ENCODE peak calls at places on chromosomes 4 and X, in ten cellular contexts. V, H, A, T, R, Z, K, I, O and G are unnamed samples. For H3K9me3, the result is how much of the 10 kb centered on the place peaks cover.

GRCh38 chr4:131644619-131645018 is 1504.5 kb upstream of the PCDH10 start:
- DNase-seq in V (peak), H (no peak), A (no peak), T (no peak), R (peak), Z (peak), K (no peak), I (no peak), O (no peak), G (peak)

GRCh38 chrX:133588827-133589226 is 173.5 kb upstream of the GPC4 start:
- DNase-seq in V (no peak), H (no peak), A (no peak), T (no peak), R (no peak), Z (no peak), K (no peak), I (no peak), O (no peak), G (no peak)

GRCh38 chr4:122636697-122637096 is 15.8 kb upstream of the IL21 start:
- DNase-seq in V (no peak), H (no peak), A (no peak), T (no peak), R (peak), Z (no peak), K (no peak), I (no peak), O (no peak), G (no peak)

GRCh38 chr4:183107891-183108459 is 8.9 kb downstream of the WWC2 start:
- DNase-seq in V (peak), H (no peak), A (no peak), T (no peak), R (no peak), Z (no peak), K (no peak), I (no peak), O (no peak), G (no peak)

GRCh38 chr4:101277661-101278060 is 69.7 kb downstream of the PPP3CA start:
- DNase-seq in V (peak), H (no peak), A (no peak), T (no peak), R (peak), Z (no peak), K (no peak), I (no peak), O (no peak), G (no peak)

GRCh38 chr4:42490015-42490414 is 92.7 kb downstream of the SHISA3 start:
- DNase-seq in V (no peak), H (no peak), A (no peak), T (no peak), R (no peak), Z (no peak), K (no peak), I (no peak), O (no peak), G (no peak)

GRCh38 chr4:7328913-7329638 is 105.7 kb downstream of the PSAPL1 start:
- DNase-seq in V (peak), H (peak), A (no peak), T (peak), R (peak), Z (no peak), K (peak), I (no peak), O (no peak), G (no peak)

GRCh38 chr4:74932832-74933561 is at the start of gene PARM1:
- DNase-seq in V (peak), H (peak), A (peak), T (peak), R (peak), Z (peak), K (peak), I (peak), O (no peak), G (peak)

GRCh38 chrX:77740376-77740905 is 45.6 kb downstream of the ATRX start:
- DNase-seq in V (no peak), H (no peak), A (no peak), T (no peak), R (no peak), Z (no peak), K (no peak), I (no peak), O (no peak), G (peak)

GRCh38 chr4:109574931-109575804 is 15.1 kb downstream of the MCUB start:
- DNase-seq in V (no peak), H (no peak), A (no peak), T (no peak), R (no peak), Z (no peak), K (no peak), I (no peak), O (no peak), G (no peak)

GRCh38 chrX:102063445-102064074 is 61.9 kb upstream of the TCEAL2 start:
- DNase-seq in V (peak), H (no peak), A (no peak), T (no peak), R (no peak), Z (peak), K (no peak), I (no peak), O (no peak), G (no peak)

GRCh38 chrX:97628326-97628725 is 744.6 kb downstream of the RPA4 start:
- DNase-seq in V (no peak), H (no peak), A (no peak), T (no peak), R (no peak), Z (no peak), K (no peak), I (no peak), O (no peak), G (no peak)

GRCh38 chrX:33336783-33337182 is 125.4 kb upstream of the DMD start:
- DNase-seq in V (peak), H (no peak), A (peak), T (no peak), R (peak), Z (peak), K (no peak), I (peak), O (no peak), G (peak)

GRCh38 chr4:159065513-159066240 is 37.2 kb upstream of the RAPGEF2 start:
- DNase-seq in V (no peak), H (no peak), A (no peak), T (no peak), R (no peak), Z (no peak), K (no peak), I (no peak), O (no peak), G (no peak)

GRCh38 chr4:186643501-186644315 is 79.9 kb downstream of the FAT1 start:
- DNase-seq in V (peak), H (no peak), A (no peak), T (no peak), R (peak), Z (no peak), K (no peak), I (no peak), O (no peak), G (peak)

GRCh38 chrX:145751943-145752342 is 65.7 kb upstream of the SLITRK2 start:
- DNase-seq in V (no peak), H (no peak), A (no peak), T (no peak), R (peak), Z (no peak), K (no peak), I (no peak), O (no peak), G (no peak)
- H3K9me3 ChIP-seq in V (under half), H (under half), A (under half), T (under half), R (under half), Z (under half), K (under half), I (under half), O (under half), G (under half)

GRCh38 chr4:4519296-4519898 is 22.5 kb downstream of the STX18 start:
- DNase-seq in V (peak), H (no peak), A (no peak), T (no peak), R (peak), Z (peak), K (no peak), I (no peak), O (no peak), G (peak)
- TF ChIP-seq CTCF in V (peak), H (no peak), A (peak), T (peak), R (peak), Z (peak), K (peak), I (peak), O (peak), G (peak)

GRCh38 chr4:98334461-98334860 is 73.3 kb downstream of the RAP1GDS1 start:
- DNase-seq in V (no peak), H (no peak), A (no peak), T (no peak), R (no peak), Z (no peak), K (no peak), I (no peak), O (no peak), G (no peak)
- H3K9me3 ChIP-seq in V (under half), H (under half), A (under half), T (under half), R (under half), Z (under half), K (under half), I (under half), O (under half), G (under half)

GRCh38 chr4:137631605-137632004 is 99.3 kb upstream of the PCDH18 start:
- DNase-seq in V (no peak), H (no peak), A (no peak), T (no peak), R (no peak), Z (no peak), K (no peak), I (no peak), O (no peak), G (no peak)

GRCh38 chr4:137635108-137635507 is 102.8 kb upstream of the PCDH18 start:
- DNase-seq in V (peak), H (no peak), A (no peak), T (no peak), R (peak), Z (no peak), K (no peak), I (no peak), O (no peak), G (peak)

GRCh38 chr4:137638934-137639333 is 106.6 kb upstream of the PCDH18 start:
- DNase-seq in V (no peak), H (no peak), A (no peak), T (no peak), R (no peak), Z (no peak), K (no peak), I (no peak), O (no peak), G (no peak)

GRCh38 chr4:137632842-137633241 is 100.5 kb upstream of the PCDH18 start:
- DNase-seq in V (no peak), H (no peak), A (no peak), T (no peak), R (no peak), Z (no peak), K (no peak), I (no peak), O (no peak), G (no peak)

GRCh38 chr4:137635596-137635995 is 103.3 kb upstream of the PCDH18 start:
- DNase-seq in V (no peak), H (no peak), A (no peak), T (no peak), R (peak), Z (peak), K (no peak), I (no peak), O (no peak), G (peak)
- TF ChIP-seq CTCF in V (no peak), H (no peak), A (no peak), T (no peak), R (no peak), Z (no peak), K (no peak), I (no peak), O (no peak), G (no peak)

DNA sequence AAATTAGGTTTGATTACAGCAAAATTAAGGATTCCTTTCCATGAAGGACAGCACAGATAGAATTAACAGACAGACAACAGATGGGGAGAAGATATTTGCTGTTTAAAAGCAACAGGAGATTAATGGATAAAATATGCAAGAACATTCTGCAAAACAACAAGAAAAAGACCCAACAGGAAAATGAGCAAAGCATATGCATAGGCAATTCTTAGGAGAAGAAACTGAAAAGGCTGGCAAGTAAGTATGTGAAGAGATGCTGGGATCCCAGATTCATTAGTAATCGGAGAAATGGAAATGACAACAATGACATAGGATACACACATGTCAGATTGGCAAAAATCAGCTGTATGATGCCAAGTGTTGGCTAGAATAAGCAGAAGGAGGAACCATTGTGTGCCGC is 27.5 kb upstream of the HMGB3 start:
- DNase-seq in V (no peak), H (no peak), A (no peak), T (no peak), R (no peak), Z (no peak), K (no peak), I (no peak), O (no peak), G (no peak)
- H3K9me3 ChIP-seq in V (under half), H (under half), A (under half), T (under half), R (under half), Z (under half), K (under half), I (under half), O (under half), G (under half)

DNA sequence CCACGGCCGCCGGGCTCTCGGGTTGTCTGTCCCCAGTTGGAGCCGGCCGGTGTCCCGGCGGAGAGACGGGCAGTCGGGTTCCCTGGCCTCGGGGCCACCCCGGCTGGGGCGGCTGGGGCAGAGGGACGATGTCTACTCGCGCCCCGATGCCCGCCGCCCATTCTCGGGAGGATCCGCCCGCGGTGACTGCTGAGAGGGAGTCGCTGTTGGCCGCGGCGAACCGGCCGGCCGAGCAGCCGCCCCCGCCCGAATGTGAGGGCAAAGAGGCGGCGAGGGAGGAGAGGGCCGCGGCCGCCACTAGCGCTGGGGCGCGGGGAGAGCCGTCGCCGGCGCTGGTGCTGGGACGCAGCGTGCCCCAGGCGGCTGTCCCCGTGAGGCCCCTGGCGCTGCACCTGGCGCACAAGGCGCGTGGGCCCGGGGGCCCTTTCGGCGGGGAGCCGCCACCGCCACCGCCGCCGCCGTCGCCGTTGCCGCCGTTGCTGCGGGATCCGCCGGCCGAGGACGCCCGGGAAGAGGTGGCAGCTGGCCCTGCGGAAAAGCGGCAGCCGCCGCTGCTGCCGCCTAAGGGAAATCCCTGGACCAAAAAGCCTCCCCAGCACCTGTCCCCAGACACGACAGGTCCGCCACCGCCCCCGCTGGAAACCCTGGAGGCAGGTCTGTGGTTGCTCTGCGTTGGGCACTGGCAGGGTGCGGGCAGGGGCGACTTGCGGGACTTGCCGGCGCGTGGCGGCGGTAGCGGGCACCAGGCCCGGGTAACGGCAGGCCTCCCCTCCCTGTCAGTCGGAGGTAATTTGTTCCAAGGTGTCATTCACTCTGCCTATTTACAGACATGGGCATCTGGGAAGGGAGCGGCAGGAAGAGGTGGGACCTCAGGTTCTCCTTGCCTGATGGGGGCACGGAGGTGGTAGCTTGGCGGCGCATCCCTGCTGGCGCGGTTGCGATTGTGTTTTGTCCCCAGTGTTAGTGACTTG is 739 bp downstream of the LARP1B start:
- DNase-seq in V (peak), H (peak), A (peak), T (peak), R (peak), Z (peak), K (peak), I (peak), O (peak), G (peak)
- TF ChIP-seq CTCF in V (no peak), H (no peak), A (no peak), T (peak), R (peak), Z (peak), K (no peak), I (peak), O (no peak), G (peak)

DNA sequence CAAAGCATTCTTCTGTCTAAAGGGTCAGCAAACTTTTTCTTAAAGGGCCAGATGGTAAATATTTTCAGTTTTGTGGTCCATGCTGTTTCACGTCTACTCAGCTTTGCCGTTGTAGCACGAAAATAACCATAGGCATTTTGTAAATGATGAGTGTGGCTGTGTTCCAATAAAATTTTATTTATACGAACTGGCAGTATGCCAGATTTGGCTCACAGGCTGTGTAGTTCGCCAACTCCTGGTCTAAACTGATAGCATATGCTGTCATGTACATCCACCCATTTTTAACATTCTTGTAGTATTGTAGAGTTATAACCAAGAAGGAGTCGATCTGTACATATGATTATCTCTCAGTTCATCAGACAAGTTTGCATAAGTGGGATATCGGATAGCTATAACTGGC is 12.6 kb upstream of the GCNA start:
- DNase-seq in V (no peak), H (no peak), A (no peak), T (no peak), R (peak), Z (no peak), K (no peak), I (no peak), O (no peak), G (no peak)
- H3K9me3 ChIP-seq in V (under half), H (under half), A (under half), T (under half), R (under half), Z (under half), K (under half), I (under half), O (under half), G (under half)

DNA sequence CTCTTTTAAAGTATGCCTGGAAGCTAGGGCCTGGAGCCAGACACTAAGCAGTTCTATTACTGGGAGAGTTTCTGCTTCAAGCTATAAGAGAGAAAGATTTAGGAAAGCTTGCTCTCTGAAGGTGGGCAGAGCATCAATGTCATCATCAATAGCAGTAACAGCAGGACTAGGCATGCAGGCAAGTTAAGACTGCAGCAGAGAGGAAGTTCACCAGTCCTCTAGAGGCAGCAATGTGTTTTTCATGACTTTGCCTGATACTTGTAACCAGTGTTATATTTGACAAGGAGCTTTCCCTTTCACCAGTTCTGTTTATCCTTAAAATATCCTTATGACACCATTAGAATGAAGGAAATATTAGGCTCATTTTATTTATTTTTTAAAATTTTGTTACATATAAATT is 237.9 kb downstream of the KCTD8 start:
- DNase-seq in V (no peak), H (no peak), A (no peak), T (no peak), R (no peak), Z (no peak), K (no peak), I (no peak), O (no peak), G (no peak)
- TF ChIP-seq CTCF in V (peak), H (no peak), A (no peak), T (no peak), R (no peak), Z (peak), K (no peak), I (no peak), O (no peak), G (no peak)

GRCh38 chrX:66000628-66001275 is 39.1 kb downstream of the VSIG4 start:
- DNase-seq in V (no peak), H (no peak), A (no peak), T (no peak), R (no peak), Z (no peak), K (no peak), I (no peak), O (no peak), G (no peak)

GRCh38 chrX:65999029-65999562 is 40.8 kb downstream of the VSIG4 start:
- DNase-seq in V (no peak), H (no peak), A (no peak), T (no peak), R (no peak), Z (no peak), K (no peak), I (no peak), O (no peak), G (no peak)

GRCh38 chrX:65999563-66000148 is 40.2 kb downstream of the VSIG4 start:
- DNase-seq in V (no peak), H (no peak), A (no peak), T (no peak), R (no peak), Z (no peak), K (no peak), I (no peak), O (no peak), G (no peak)

GRCh38 chrX:66001596-66001995 is 38.3 kb downstream of the VSIG4 start:
- DNase-seq in V (no peak), H (no peak), A (no peak), T (no peak), R (no peak), Z (no peak), K (no peak), I (no peak), O (no peak), G (no peak)

GRCh38 chrX:66000178-66000577 is 39.7 kb downstream of the VSIG4 start:
- DNase-seq in V (no peak), H (no peak), A (no peak), T (no peak), R (no peak), Z (no peak), K (no peak), I (no peak), O (no peak), G (no peak)
- H3K9me3 ChIP-seq in V (under half), H (under half), A (under half), T (under half), R (under half), Z (under half), K (under half), I (under half), O (under half), G (under half)